ENCODE peak calls at places on chromosome 13, in nine cellular contexts. One of them, this sample, is unnamed.

GRCh38 chr13:71645467-71645866 is 221.5 kb downstream of the DACH1 start:
- DNase-seq in upper lobe of left lung: no peak
- DNase-seq in uterus: no peak
- DNase-seq in stomach: no peak
- DNase-seq in esophagus squamous epithelium: no peak
- DNase-seq in ovary: no peak
- DNase-seq in IMR-90: no peak
- DNase-seq in adrenal gland: no peak
- DNase-seq in tibial nerve: no peak
- DNase-seq in this sample: no peak

GRCh38 chr13:110561335-110562033 is at the start of gene RAB20:
- DNase-seq in upper lobe of left lung: peak; percentile 95
- DNase-seq in stomach: peak; percentile 92
- DNase-seq in ovary: peak; percentile 91
- DNase-seq in adrenal gland: peak; percentile 91
- DNase-seq in tibial nerve: peak; percentile 87
- DNase-seq in esophagus squamous epithelium: peak; percentile 58
- DNase-seq in uterus: peak; percentile 84
- DNase-seq in IMR-90: peak; percentile 76
- DNase-seq in this sample: peak; percentile 96

GRCh38 chr13:68944272-68944671 is 1163.4 kb upstream of the ATXN8OS start:
- DNase-seq in uterus: no peak
- DNase-seq in esophagus squamous epithelium: no peak
- DNase-seq in upper lobe of left lung: no peak
- DNase-seq in stomach: no peak
- DNase-seq in IMR-90: no peak
- DNase-seq in adrenal gland: no peak
- DNase-seq in tibial nerve: no peak
- DNase-seq in ovary: no peak
- DNase-seq in this sample: no peak

GRCh38 chr13:50894042-50894441 is 15.5 kb upstream of the RNASEH2B start:
- DNase-seq in upper lobe of left lung: no peak
- DNase-seq in ovary: no peak
- DNase-seq in tibial nerve: no peak
- DNase-seq in stomach: no peak
- DNase-seq in uterus: no peak
- DNase-seq in esophagus squamous epithelium: no peak
- DNase-seq in IMR-90: no peak
- DNase-seq in adrenal gland: no peak
- DNase-seq in this sample: no peak

GRCh38 chr13:27171830-27172494 is 351 bp upstream of the USP12 start:
- DNase-seq in uterus: peak; percentile 91
- DNase-seq in stomach: peak; percentile 95
- DNase-seq in adrenal gland: peak; percentile 95
- DNase-seq in esophagus squamous epithelium: peak; percentile 36
- DNase-seq in upper lobe of left lung: peak; percentile 99
- DNase-seq in IMR-90: peak; percentile 90
- DNase-seq in tibial nerve: peak; percentile 70
- DNase-seq in ovary: peak; percentile 93
- DNase-seq in this sample: peak; percentile 96

GRCh38 chr13:76387561-76387960 is 498.6 kb downstream of the KCTD12 start:
- DNase-seq in upper lobe of left lung: no peak
- DNase-seq in adrenal gland: no peak
- DNase-seq in stomach: no peak
- DNase-seq in tibial nerve: no peak
- DNase-seq in uterus: no peak
- DNase-seq in IMR-90: no peak
- DNase-seq in ovary: no peak
- DNase-seq in esophagus squamous epithelium: no peak
- DNase-seq in this sample: no peak

GRCh38 chr13:51895906-51896888 is 34.4 kb downstream of the CCDC70 start:
- DNase-seq in ovary: no peak
- DNase-seq in upper lobe of left lung: no peak
- DNase-seq in uterus: no peak
- DNase-seq in stomach: peak; percentile 67
- DNase-seq in adrenal gland: peak; percentile 40
- DNase-seq in tibial nerve: peak; percentile 40
- DNase-seq in esophagus squamous epithelium: no peak
- DNase-seq in IMR-90: peak; percentile 61
- DNase-seq in this sample: peak; percentile 47

GRCh38 chr13:112127564-112127963 is 60.6 kb downstream of the SOX1 start:
- DNase-seq in adrenal gland: no peak
- DNase-seq in tibial nerve: no peak
- DNase-seq in ovary: no peak
- DNase-seq in stomach: no peak
- DNase-seq in IMR-90: no peak
- DNase-seq in esophagus squamous epithelium: no peak
- DNase-seq in uterus: no peak
- DNase-seq in upper lobe of left lung: no peak
- DNase-seq in this sample: no peak

GRCh38 chr13:29465741-29466293 is 129.7 kb downstream of the SLC7A1 start:
- DNase-seq in IMR-90: peak; percentile 62
- DNase-seq in stomach: peak; percentile 31
- DNase-seq in esophagus squamous epithelium: no peak
- DNase-seq in upper lobe of left lung: no peak
- DNase-seq in ovary: peak; percentile 72
- DNase-seq in adrenal gland: no peak
- DNase-seq in uterus: peak; percentile 51
- DNase-seq in tibial nerve: peak; percentile 39
- DNase-seq in this sample: no peak

GRCh38 chr13:64453831-64454230 is 2776.3 kb downstream of the PCDH9 start:
- DNase-seq in adrenal gland: no peak
- DNase-seq in ovary: no peak
- DNase-seq in esophagus squamous epithelium: no peak
- DNase-seq in uterus: no peak
- DNase-seq in upper lobe of left lung: no peak
- DNase-seq in IMR-90: peak; percentile 1
- DNase-seq in tibial nerve: no peak
- DNase-seq in stomach: no peak
- DNase-seq in this sample: no peak

GRCh38 chr13:38637576-38637975 is 49.3 kb upstream of the FREM2 start:
- DNase-seq in ovary: no peak
- DNase-seq in stomach: no peak
- DNase-seq in upper lobe of left lung: no peak
- DNase-seq in tibial nerve: no peak
- DNase-seq in uterus: no peak
- DNase-seq in IMR-90: no peak
- DNase-seq in adrenal gland: no peak
- DNase-seq in esophagus squamous epithelium: no peak
- DNase-seq in this sample: no peak

GRCh38 chr13:23574421-23574820 is 4.2 kb downstream of the TNFRSF19 start:
- DNase-seq in tibial nerve: no peak
- DNase-seq in upper lobe of left lung: no peak
- DNase-seq in IMR-90: no peak
- DNase-seq in adrenal gland: no peak
- DNase-seq in esophagus squamous epithelium: no peak
- DNase-seq in ovary: no peak
- DNase-seq in uterus: no peak
- DNase-seq in stomach: no peak
- DNase-seq in this sample: no peak

GRCh38 chr13:36453518-36453917 is 21.2 kb downstream of the CCNA1 start:
- DNase-seq in IMR-90: peak; percentile 2
- DNase-seq in adrenal gland: no peak
- DNase-seq in upper lobe of left lung: no peak
- DNase-seq in uterus: no peak
- DNase-seq in esophagus squamous epithelium: no peak
- DNase-seq in stomach: no peak
- DNase-seq in tibial nerve: no peak
- DNase-seq in ovary: no peak
- DNase-seq in this sample: no peak

GRCh38 chr13:51557875-51558604 is 26.2 kb upstream of the WDFY2 start:
- DNase-seq in ovary: no peak
- DNase-seq in upper lobe of left lung: no peak
- DNase-seq in tibial nerve: no peak
- DNase-seq in IMR-90: peak; percentile 88
- DNase-seq in adrenal gland: no peak
- DNase-seq in stomach: no peak
- DNase-seq in esophagus squamous epithelium: no peak
- DNase-seq in uterus: peak; percentile 44
- DNase-seq in this sample: no peak

GRCh38 chr13:34611678-34612077 is 330.4 kb upstream of the NBEA start:
- DNase-seq in stomach: no peak
- DNase-seq in esophagus squamous epithelium: no peak
- DNase-seq in upper lobe of left lung: no peak
- DNase-seq in adrenal gland: no peak
- DNase-seq in tibial nerve: no peak
- DNase-seq in ovary: no peak
- DNase-seq in IMR-90: no peak
- DNase-seq in uterus: no peak
- DNase-seq in this sample: no peak

GRCh38 chr13:113456116-113456702 is 2.9 kb upstream of the ADPRHL1 start:
- DNase-seq in IMR-90: no peak
- DNase-seq in stomach: no peak
- DNase-seq in upper lobe of left lung: no peak
- DNase-seq in esophagus squamous epithelium: no peak
- DNase-seq in adrenal gland: no peak
- DNase-seq in uterus: no peak
- DNase-seq in tibial nerve: no peak
- DNase-seq in ovary: no peak
- DNase-seq in this sample: no peak

GRCh38 chr13:42478531-42479156 is 95.3 kb upstream of the TNFSF11 start:
- DNase-seq in ovary: no peak
- DNase-seq in esophagus squamous epithelium: no peak
- DNase-seq in adrenal gland: no peak
- DNase-seq in upper lobe of left lung: no peak
- DNase-seq in IMR-90: peak; percentile 7
- DNase-seq in tibial nerve: no peak
- DNase-seq in stomach: no peak
- DNase-seq in uterus: no peak
- DNase-seq in this sample: no peak

GRCh38 chr13:28161370-28161769 is 23.0 kb downstream of the PAN3 start:
- DNase-seq in adrenal gland: no peak
- DNase-seq in upper lobe of left lung: no peak
- DNase-seq in ovary: no peak
- DNase-seq in IMR-90: peak; percentile 36
- DNase-seq in uterus: no peak
- DNase-seq in stomach: no peak
- DNase-seq in esophagus squamous epithelium: no peak
- DNase-seq in tibial nerve: no peak
- DNase-seq in this sample: no peak

GRCh38 chr13:44763604-44764311 is 187.6 kb upstream of the TSC22D1 start:
- DNase-seq in esophagus squamous epithelium: no peak
- DNase-seq in ovary: no peak
- DNase-seq in adrenal gland: no peak
- DNase-seq in uterus: no peak
- DNase-seq in tibial nerve: peak; percentile 11
- DNase-seq in stomach: peak; percentile 76
- DNase-seq in upper lobe of left lung: no peak
- DNase-seq in IMR-90: no peak
- DNase-seq in this sample: no peak

GRCh38 chr13:24671367-24672117 is 8.7 kb upstream of the ATP12A start:
- DNase-seq in stomach: no peak
- DNase-seq in upper lobe of left lung: no peak
- DNase-seq in tibial nerve: peak; percentile 50
- DNase-seq in IMR-90: peak; percentile 72
- DNase-seq in ovary: no peak
- DNase-seq in esophagus squamous epithelium: no peak
- DNase-seq in uterus: peak; percentile 55
- DNase-seq in adrenal gland: peak; percentile 31
- DNase-seq in this sample: peak; percentile 30
- TF ChIP-seq POLR2A in stomach: no peak
- TF ChIP-seq POLR2A in upper lobe of left lung: no peak
- TF ChIP-seq POLR2A in tibial nerve: no peak
- TF ChIP-seq POLR2A in IMR-90: no peak
- TF ChIP-seq POLR2A in ovary: no peak
- TF ChIP-seq POLR2A in esophagus squamous epithelium: no peak
- TF ChIP-seq POLR2A in uterus: no peak
- TF ChIP-seq POLR2A in adrenal gland: no peak
- TF ChIP-seq POLR2A in this sample: no peak

DNA sequence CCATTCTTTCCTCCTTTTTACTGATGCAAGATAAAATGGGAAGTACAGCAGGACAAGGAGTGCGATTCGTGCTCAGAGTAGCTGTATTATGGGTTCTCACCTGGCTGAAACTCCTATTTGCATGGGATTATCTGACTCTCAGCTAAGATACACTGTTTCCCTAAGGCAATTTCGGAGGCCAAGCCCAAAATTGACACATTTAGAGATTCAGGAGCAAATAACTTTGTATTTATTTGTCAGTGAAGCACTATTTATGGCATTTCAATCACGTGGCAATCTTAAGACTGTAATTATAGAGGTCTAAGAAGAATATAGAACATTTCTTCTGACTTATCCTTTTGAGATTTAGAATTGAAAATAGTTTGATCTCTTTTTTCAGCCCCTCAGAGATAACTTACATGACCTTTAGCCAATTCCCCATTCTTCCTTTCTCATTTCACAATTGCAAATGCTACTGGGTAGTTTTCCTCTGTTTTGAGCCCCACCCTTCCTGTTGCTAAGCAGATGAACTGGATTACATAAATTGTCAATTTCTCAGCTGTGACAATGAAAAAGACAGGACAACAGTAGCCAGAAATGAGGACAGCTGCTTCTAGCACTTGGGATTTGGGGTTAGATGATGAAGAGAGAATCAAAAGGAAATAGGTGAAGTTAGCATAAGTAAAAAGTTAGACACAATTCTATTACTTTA is 122.7 kb upstream of the FRY start:
- DNase-seq in esophagus squamous epithelium: no peak
- DNase-seq in IMR-90: no peak
- DNase-seq in stomach: no peak
- DNase-seq in upper lobe of left lung: no peak
- DNase-seq in ovary: no peak
- DNase-seq in tibial nerve: no peak
- DNase-seq in adrenal gland: no peak
- DNase-seq in uterus: no peak
- DNase-seq in this sample: no peak
- H3K27ac ChIP-seq in esophagus squamous epithelium: no peak overlapping the region
- H3K27ac ChIP-seq in IMR-90: no peak overlapping the region
- H3K27ac ChIP-seq in stomach: no peak overlapping the region
- H3K27ac ChIP-seq in upper lobe of left lung: peak overlapping the region; percentile 3
- H3K27ac ChIP-seq in ovary: no peak overlapping the region
- H3K27ac ChIP-seq in tibial nerve: no peak overlapping the region
- H3K27ac ChIP-seq in adrenal gland: no peak overlapping the region
- H3K27ac ChIP-seq in uterus: no peak overlapping the region
- H3K27ac ChIP-seq in this sample: no peak overlapping the region

GRCh38 chr13:37597477-37597876 is 1.1 kb downstream of the POSTN start:
- DNase-seq in uterus: no peak
- DNase-seq in esophagus squamous epithelium: no peak
- DNase-seq in ovary: no peak
- DNase-seq in upper lobe of left lung: no peak
- DNase-seq in adrenal gland: no peak
- DNase-seq in tibial nerve: no peak
- DNase-seq in IMR-90: no peak
- DNase-seq in stomach: no peak
- DNase-seq in this sample: no peak
- TF ChIP-seq POLR2A in uterus: no peak
- TF ChIP-seq POLR2A in esophagus squamous epithelium: no peak
- TF ChIP-seq POLR2A in ovary: no peak
- TF ChIP-seq POLR2A in upper lobe of left lung: no peak
- TF ChIP-seq POLR2A in adrenal gland: no peak
- TF ChIP-seq POLR2A in tibial nerve: no peak
- TF ChIP-seq POLR2A in IMR-90: no peak
- TF ChIP-seq POLR2A in stomach: no peak
- TF ChIP-seq POLR2A in this sample: no peak

GRCh38 chr13:106038752-106039151 is 496.7 kb downstream of the EFNB2 start:
- DNase-seq in tibial nerve: no peak
- DNase-seq in esophagus squamous epithelium: no peak
- DNase-seq in uterus: no peak
- DNase-seq in adrenal gland: no peak
- DNase-seq in stomach: no peak
- DNase-seq in IMR-90: peak; percentile 90
- DNase-seq in upper lobe of left lung: no peak
- DNase-seq in ovary: no peak
- DNase-seq in this sample: no peak
- H3K27ac ChIP-seq in tibial nerve: no peak overlapping the region
- H3K27ac ChIP-seq in esophagus squamous epithelium: no peak overlapping the region
- H3K27ac ChIP-seq in uterus: no peak overlapping the region
- H3K27ac ChIP-seq in adrenal gland: no peak overlapping the region
- H3K27ac ChIP-seq in stomach: no peak overlapping the region
- H3K27ac ChIP-seq in IMR-90: no peak overlapping the region
- H3K27ac ChIP-seq in upper lobe of left lung: no peak overlapping the region
- H3K27ac ChIP-seq in ovary: no peak overlapping the region
- H3K27ac ChIP-seq in this sample: no peak overlapping the region

This sample was measured in right lobe of liver.